ENCODE peak calls at places on chromosomes 2 and 18, in seven cellular contexts. One of them, this sample, is unnamed. For H3K4me1, the result is how much of the 10 kb centered on the place peaks cover.

GRCh38 chr2:219124379-219125110 is 36.1 kb downstream of the NHEJ1 start:
- DNase-seq in CD8-positive, alpha-beta T cell: peak
- DNase-seq in PC-9: no peak
- DNase-seq in neuronal stem cell: no peak
- DNase-seq in cardiac muscle cell: peak
- DNase-seq in adrenal gland: peak
- DNase-seq in transverse colon: peak
- DNase-seq in this sample: no peak

GRCh38 chr18:77124452-77124922 is 8.1 kb downstream of the MBP start:
- DNase-seq in adrenal gland: no peak
- DNase-seq in CD8-positive, alpha-beta T cell: peak
- DNase-seq in PC-9: no peak
- DNase-seq in transverse colon: no peak
- DNase-seq in cardiac muscle cell: no peak
- DNase-seq in neuronal stem cell: no peak
- DNase-seq in this sample: no peak

GRCh38 chr2:235642446-235643107 is 148.7 kb downstream of the AGAP1 start:
- DNase-seq in cardiac muscle cell: peak
- DNase-seq in adrenal gland: peak
- DNase-seq in PC-9: no peak
- DNase-seq in transverse colon: no peak
- DNase-seq in neuronal stem cell: no peak
- DNase-seq in CD8-positive, alpha-beta T cell: no peak
- DNase-seq in this sample: no peak

GRCh38 chr2:101435011-101435862 is 39.7 kb downstream of the RFX8 start:
- DNase-seq in CD8-positive, alpha-beta T cell: no peak
- DNase-seq in transverse colon: no peak
- DNase-seq in neuronal stem cell: peak
- DNase-seq in PC-9: no peak
- DNase-seq in cardiac muscle cell: peak
- DNase-seq in adrenal gland: no peak
- DNase-seq in this sample: no peak

GRCh38 chr2:78979380-78980238 is 45.9 kb upstream of the REG3G start:
- DNase-seq in neuronal stem cell: peak
- DNase-seq in CD8-positive, alpha-beta T cell: no peak
- DNase-seq in PC-9: peak
- DNase-seq in transverse colon: peak
- DNase-seq in cardiac muscle cell: peak
- DNase-seq in adrenal gland: peak
- DNase-seq in this sample: no peak

GRCh38 chr18:31581498-31582197 is 10.0 kb upstream of the TTR start:
- DNase-seq in CD8-positive, alpha-beta T cell: no peak
- DNase-seq in cardiac muscle cell: peak
- DNase-seq in PC-9: no peak
- DNase-seq in adrenal gland: peak
- DNase-seq in neuronal stem cell: no peak
- DNase-seq in transverse colon: no peak
- DNase-seq in this sample: no peak

GRCh38 chr2:223580951-223581350 is 21.2 kb downstream of the SCG2 start:
- DNase-seq in cardiac muscle cell: peak
- DNase-seq in adrenal gland: no peak
- DNase-seq in PC-9: no peak
- DNase-seq in CD8-positive, alpha-beta T cell: no peak
- DNase-seq in transverse colon: no peak
- DNase-seq in neuronal stem cell: no peak
- DNase-seq in this sample: no peak

GRCh38 chr2:768484-768883 is 91.3 kb upstream of the TMEM18 start:
- DNase-seq in PC-9: no peak
- DNase-seq in cardiac muscle cell: no peak
- DNase-seq in adrenal gland: no peak
- DNase-seq in neuronal stem cell: no peak
- DNase-seq in CD8-positive, alpha-beta T cell: no peak
- DNase-seq in transverse colon: no peak
- DNase-seq in this sample: no peak

GRCh38 chr2:233281553-233281952 is 26.1 kb upstream of the SAG start:
- DNase-seq in CD8-positive, alpha-beta T cell: no peak
- DNase-seq in PC-9: no peak
- DNase-seq in neuronal stem cell: no peak
- DNase-seq in cardiac muscle cell: no peak
- DNase-seq in transverse colon: no peak
- DNase-seq in adrenal gland: no peak
- DNase-seq in this sample: no peak

GRCh38 chr2:118826093-118826492 is 21.4 kb downstream of the EN1 start:
- DNase-seq in neuronal stem cell: no peak
- DNase-seq in CD8-positive, alpha-beta T cell: no peak
- DNase-seq in adrenal gland: no peak
- DNase-seq in cardiac muscle cell: no peak
- DNase-seq in transverse colon: no peak
- DNase-seq in PC-9: no peak
- DNase-seq in this sample: no peak

GRCh38 chr2:177489719-177490301 is 97.2 kb downstream of the AGPS start:
- DNase-seq in CD8-positive, alpha-beta T cell: no peak
- DNase-seq in adrenal gland: no peak
- DNase-seq in PC-9: no peak
- DNase-seq in neuronal stem cell: peak
- DNase-seq in cardiac muscle cell: peak
- DNase-seq in transverse colon: no peak
- DNase-seq in this sample: no peak

GRCh38 chr2:190180313-190181065 is 118.0 kb upstream of the MSTN start:
- DNase-seq in CD8-positive, alpha-beta T cell: no peak
- DNase-seq in adrenal gland: peak
- DNase-seq in neuronal stem cell: peak
- DNase-seq in cardiac muscle cell: peak
- DNase-seq in transverse colon: peak
- DNase-seq in PC-9: peak
- DNase-seq in this sample: no peak

GRCh38 chr2:36362291-36362690 is 6.7 kb downstream of the CRIM1 start:
- DNase-seq in cardiac muscle cell: peak
- DNase-seq in CD8-positive, alpha-beta T cell: no peak
- DNase-seq in adrenal gland: no peak
- DNase-seq in transverse colon: no peak
- DNase-seq in PC-9: no peak
- DNase-seq in neuronal stem cell: no peak
- DNase-seq in this sample: no peak

GRCh38 chr2:36360063-36360462 is 4.5 kb downstream of the CRIM1 start:
- DNase-seq in PC-9: no peak
- DNase-seq in CD8-positive, alpha-beta T cell: no peak
- DNase-seq in transverse colon: no peak
- DNase-seq in neuronal stem cell: no peak
- DNase-seq in cardiac muscle cell: no peak
- DNase-seq in adrenal gland: no peak
- DNase-seq in this sample: no peak

GRCh38 chr2:36359006-36359580 is 3.5 kb downstream of the CRIM1 start:
- DNase-seq in transverse colon: no peak
- DNase-seq in cardiac muscle cell: no peak
- DNase-seq in PC-9: no peak
- DNase-seq in neuronal stem cell: no peak
- DNase-seq in adrenal gland: no peak
- DNase-seq in CD8-positive, alpha-beta T cell: no peak
- DNase-seq in this sample: no peak

GRCh38 chr2:36360834-36361233 is 5.3 kb downstream of the CRIM1 start:
- DNase-seq in neuronal stem cell: no peak
- DNase-seq in transverse colon: no peak
- DNase-seq in adrenal gland: no peak
- DNase-seq in cardiac muscle cell: no peak
- DNase-seq in PC-9: no peak
- DNase-seq in CD8-positive, alpha-beta T cell: no peak
- DNase-seq in this sample: no peak

GRCh38 chr2:36361396-36361795 is 5.8 kb downstream of the CRIM1 start:
- DNase-seq in adrenal gland: no peak
- DNase-seq in cardiac muscle cell: peak
- DNase-seq in PC-9: no peak
- DNase-seq in CD8-positive, alpha-beta T cell: no peak
- DNase-seq in transverse colon: no peak
- DNase-seq in neuronal stem cell: no peak
- DNase-seq in this sample: no peak
- H3K4me3 ChIP-seq in adrenal gland: no peak
- H3K4me3 ChIP-seq in cardiac muscle cell: no peak
- H3K4me3 ChIP-seq in PC-9: no peak
- H3K4me3 ChIP-seq in CD8-positive, alpha-beta T cell: no peak
- H3K4me3 ChIP-seq in transverse colon: no peak
- H3K4me3 ChIP-seq in neuronal stem cell: no peak
- H3K4me3 ChIP-seq in this sample: no peak

DNA sequence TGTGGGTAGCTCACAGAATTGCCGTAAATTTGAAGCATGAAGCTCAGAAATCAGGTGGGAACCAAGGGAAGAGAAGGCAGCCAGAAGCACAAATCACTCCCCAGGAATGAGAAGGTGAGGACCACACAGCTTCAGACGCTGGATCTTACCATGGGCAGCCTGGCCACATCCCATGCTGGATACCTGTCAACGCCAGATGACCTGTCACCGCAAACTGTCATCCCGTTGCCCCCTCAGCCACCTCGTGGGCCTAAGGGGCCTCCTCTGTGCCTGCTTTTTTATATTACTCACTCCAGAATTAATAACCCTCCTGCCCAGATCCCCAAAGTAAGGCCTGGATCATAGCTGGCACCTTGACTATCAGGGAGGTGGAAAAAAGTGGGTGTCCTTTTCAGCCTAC is 129.9 kb upstream of the MSH6 start:
- DNase-seq in PC-9: no peak
- DNase-seq in adrenal gland: no peak
- DNase-seq in cardiac muscle cell: no peak
- DNase-seq in CD8-positive, alpha-beta T cell: no peak
- DNase-seq in neuronal stem cell: no peak
- DNase-seq in transverse colon: no peak
- DNase-seq in this sample: no peak
- H3K4me1 ChIP-seq in PC-9: under half
- H3K4me1 ChIP-seq in adrenal gland: under half
- H3K4me1 ChIP-seq in cardiac muscle cell: under half
- H3K4me1 ChIP-seq in CD8-positive, alpha-beta T cell: under half
- H3K4me1 ChIP-seq in neuronal stem cell: under half
- H3K4me1 ChIP-seq in transverse colon: under half
- H3K4me1 ChIP-seq in this sample: under half

GRCh38 chr2:161243312-161243711 is 64.9 kb upstream of the PSMD14 start:
- DNase-seq in transverse colon: no peak
- DNase-seq in adrenal gland: no peak
- DNase-seq in PC-9: no peak
- DNase-seq in neuronal stem cell: no peak
- DNase-seq in cardiac muscle cell: no peak
- DNase-seq in CD8-positive, alpha-beta T cell: no peak
- DNase-seq in this sample: no peak

GRCh38 chr2:161243873-161244272 is 64.4 kb upstream of the PSMD14 start:
- DNase-seq in neuronal stem cell: no peak
- DNase-seq in transverse colon: no peak
- DNase-seq in cardiac muscle cell: no peak
- DNase-seq in CD8-positive, alpha-beta T cell: no peak
- DNase-seq in adrenal gland: no peak
- DNase-seq in PC-9: no peak
- DNase-seq in this sample: no peak

GRCh38 chr2:161245671-161246070 is 62.6 kb upstream of the PSMD14 start:
- DNase-seq in transverse colon: no peak
- DNase-seq in adrenal gland: no peak
- DNase-seq in CD8-positive, alpha-beta T cell: no peak
- DNase-seq in cardiac muscle cell: no peak
- DNase-seq in neuronal stem cell: no peak
- DNase-seq in PC-9: no peak
- DNase-seq in this sample: no peak

GRCh38 chr2:161245237-161245505 is 63.1 kb upstream of the PSMD14 start:
- DNase-seq in adrenal gland: no peak
- DNase-seq in CD8-positive, alpha-beta T cell: no peak
- DNase-seq in transverse colon: no peak
- DNase-seq in PC-9: no peak
- DNase-seq in neuronal stem cell: no peak
- DNase-seq in cardiac muscle cell: no peak
- DNase-seq in this sample: no peak

DNA sequence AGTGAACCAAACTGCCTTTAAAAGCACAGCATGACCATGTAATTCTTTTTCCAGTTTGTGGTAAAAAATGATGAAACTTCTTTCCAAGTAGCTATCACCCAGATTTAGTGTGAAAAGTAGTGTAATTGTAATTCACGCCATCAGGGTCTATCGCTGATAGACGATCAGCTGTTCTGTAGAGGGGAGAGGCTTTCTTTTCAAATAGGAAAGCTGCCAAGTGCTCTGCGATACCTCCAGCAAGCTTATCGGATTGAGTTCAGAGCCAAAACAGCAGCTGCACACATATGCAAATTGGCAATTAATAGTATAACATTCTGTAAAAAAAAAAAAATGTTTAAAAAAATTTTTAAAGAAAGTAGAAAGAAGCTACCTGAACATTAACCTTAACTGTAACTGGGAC is 61.9 kb upstream of the PSMD14 start:
- DNase-seq in cardiac muscle cell: no peak
- DNase-seq in CD8-positive, alpha-beta T cell: no peak
- DNase-seq in adrenal gland: no peak
- DNase-seq in PC-9: no peak
- DNase-seq in transverse colon: no peak
- DNase-seq in neuronal stem cell: no peak
- DNase-seq in this sample: no peak
- H3K4me3 ChIP-seq in cardiac muscle cell: no peak
- H3K4me3 ChIP-seq in CD8-positive, alpha-beta T cell: no peak
- H3K4me3 ChIP-seq in adrenal gland: no peak
- H3K4me3 ChIP-seq in PC-9: peak
- H3K4me3 ChIP-seq in transverse colon: no peak
- H3K4me3 ChIP-seq in neuronal stem cell: no peak
- H3K4me3 ChIP-seq in this sample: no peak

GRCh38 chr18:12410121-12410520 is 2.4 kb downstream of the PRELID3A start:
- DNase-seq in PC-9: no peak
- DNase-seq in transverse colon: no peak
- DNase-seq in adrenal gland: no peak
- DNase-seq in CD8-positive, alpha-beta T cell: no peak
- DNase-seq in cardiac muscle cell: no peak
- DNase-seq in neuronal stem cell: no peak
- DNase-seq in this sample: no peak
- H3K4me1 ChIP-seq in PC-9: under half
- H3K4me1 ChIP-seq in transverse colon: under half
- H3K4me1 ChIP-seq in adrenal gland: under half
- H3K4me1 ChIP-seq in CD8-positive, alpha-beta T cell: under half
- H3K4me1 ChIP-seq in cardiac muscle cell: under half
- H3K4me1 ChIP-seq in neuronal stem cell: under half
- H3K4me1 ChIP-seq in this sample: under half

DNA sequence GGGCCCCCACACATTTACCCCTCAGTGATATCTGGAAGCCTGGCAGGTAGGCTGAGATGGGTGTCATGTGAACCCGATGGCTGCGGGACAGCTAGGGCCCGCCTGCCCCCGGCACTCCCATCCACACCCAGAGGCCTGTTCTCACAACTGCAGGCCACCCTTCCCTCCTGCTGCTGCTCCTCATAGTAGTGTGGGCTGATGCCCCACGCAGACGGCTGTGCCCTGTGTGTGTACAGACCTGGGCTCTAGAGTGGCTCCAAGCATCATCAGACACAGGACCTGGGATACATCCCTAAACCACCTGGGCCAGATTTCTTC is 13.0 kb downstream of the ADRA2B start:
- DNase-seq in cardiac muscle cell: no peak
- DNase-seq in transverse colon: peak
- DNase-seq in adrenal gland: no peak
- DNase-seq in CD8-positive, alpha-beta T cell: no peak
- DNase-seq in neuronal stem cell: no peak
- DNase-seq in PC-9: no peak
- DNase-seq in this sample: no peak
- H3K4me3 ChIP-seq in cardiac muscle cell: no peak
- H3K4me3 ChIP-seq in transverse colon: no peak
- H3K4me3 ChIP-seq in adrenal gland: no peak
- H3K4me3 ChIP-seq in CD8-positive, alpha-beta T cell: no peak
- H3K4me3 ChIP-seq in neuronal stem cell: no peak
- H3K4me3 ChIP-seq in PC-9: no peak
- H3K4me3 ChIP-seq in this sample: no peak

GRCh38 chr2:84942166-84942565 is 28.8 kb upstream of the KCMF1 start:
- DNase-seq in neuronal stem cell: no peak
- DNase-seq in PC-9: no peak
- DNase-seq in cardiac muscle cell: no peak
- DNase-seq in transverse colon: no peak
- DNase-seq in CD8-positive, alpha-beta T cell: no peak
- DNase-seq in adrenal gland: no peak
- DNase-seq in this sample: no peak
- H3K4me1 ChIP-seq in neuronal stem cell: under half
- H3K4me1 ChIP-seq in PC-9: half or more
- H3K4me1 ChIP-seq in cardiac muscle cell: under half
- H3K4me1 ChIP-seq in transverse colon: under half
- H3K4me1 ChIP-seq in CD8-positive, alpha-beta T cell: under half
- H3K4me1 ChIP-seq in adrenal gland: under half
- H3K4me1 ChIP-seq in this sample: under half